ENCODE peak calls at places on chromosomes 6 and 20, in four cellular contexts. R, U, Y and H are unnamed samples.

GRCh38 chr6:146914563-146915483 is 289.4 kb upstream of the STXBP5 start:
- DNase-seq in R (peak; percentile 86), U (peak; percentile 97), Y (no peak), H (peak; percentile 96)

GRCh38 chr6:33837971-33838665 is 34.3 kb upstream of the MLN start:
- DNase-seq in R (peak; percentile 81), U (no peak), Y (no peak), H (peak; percentile 70)

GRCh38 chr6:54427396-54427910 is 119.2 kb downstream of the TINAG start:
- DNase-seq in R (no peak), U (peak; percentile 76), Y (no peak), H (no peak)

GRCh38 chr6:33144373-33144772 is 47.9 kb downstream of the COL11A2 start:
- DNase-seq in R (peak; percentile 35), U (peak; percentile 88), Y (no peak), H (no peak)

GRCh38 chr6:74631558-74631957 is 574.3 kb downstream of the COL12A1 start:
- DNase-seq in R (no peak), U (no peak), Y (no peak), H (peak; percentile 30)

GRCh38 chr6:165556116-165556843 is 106.8 kb downstream of the PDE10A start:
- DNase-seq in R (no peak), U (peak; percentile 76), Y (peak; percentile 97), H (no peak)

GRCh38 chr6:129243377-129243776 is 360.4 kb downstream of the LAMA2 start:
- DNase-seq in R (no peak), U (no peak), Y (no peak), H (no peak)

GRCh38 chr6:148617522-148617921 is 129.3 kb upstream of the UST start:
- DNase-seq in R (peak; percentile 50), U (no peak), Y (no peak), H (peak; percentile 77)

GRCh38 chr6:130858498-130859160 is 31.4 kb downstream of the SMLR1 start:
- DNase-seq in R (no peak), U (no peak), Y (no peak), H (no peak)

GRCh38 chr6:119484598-119484997 is 135.0 kb upstream of the MAN1A1 start:
- DNase-seq in R (peak; percentile 90), U (peak; percentile 9), Y (no peak), H (peak; percentile 92)

GRCh38 chr6:21359926-21360325 is 233.6 kb upstream of the SOX4 start:
- DNase-seq in R (no peak), U (no peak), Y (no peak), H (no peak)

GRCh38 chr20:38094373-38094775 is 60.8 kb downstream of the RPRD1B start:
- DNase-seq in R (peak; percentile 75), U (peak; percentile 86), Y (no peak), H (peak; percentile 83)

GRCh38 chr6:26125015-26125690 is 37.9 kb downstream of the HFE start:
- DNase-seq in R (no peak), U (no peak), Y (peak; percentile 47), H (no peak)

GRCh38 chr6:158854214-158855101 is 35.3 kb upstream of the EZR start:
- DNase-seq in R (no peak), U (peak; percentile 52), Y (no peak), H (peak; percentile 32)

GRCh38 chr6:157830354-157831017 is 7.4 kb downstream of the SNX9 start:
- DNase-seq in R (no peak), U (no peak), Y (no peak), H (no peak)

GRCh38 chr6:85498596-85499258 is 48.8 kb downstream of the NT5E start:
- DNase-seq in R (no peak), U (peak; percentile 93), Y (peak; percentile 31), H (no peak)

GRCh38 chr20:1322511-1323245 is 6.3 kb downstream of the SDCBP2 start:
- DNase-seq in R (peak; percentile 89), U (no peak), Y (no peak), H (peak; percentile 98)

GRCh38 chr20:37414133-37414532 is 68.2 kb downstream of the SRC start:
- DNase-seq in R (no peak), U (no peak), Y (no peak), H (no peak)

GRCh38 chr20:57795347-57795697 is 85.5 kb upstream of the PMEPA1 start:
- DNase-seq in R (peak; percentile 35), U (peak; percentile 71), Y (no peak), H (peak; percentile 24)

GRCh38 chr6:160974304-160974771 is 17.2 kb upstream of the MAP3K4 start:
- DNase-seq in R (peak; percentile 91), U (peak; percentile 82), Y (no peak), H (peak; percentile 100)

GRCh38 chr6:78835817-78836216 is 31.5 kb upstream of the IRAK1BP1 start:
- DNase-seq in R (no peak), U (no peak), Y (no peak), H (peak; percentile 13)